ENCODE peak calls at places on chromosomes 6 and 20, in eight cellular contexts. D is mesendoderm; R is activated CD4-positive, alpha-beta T cell treated with anti-CD3 and anti-CD28 coated beads, Interleukin-2, amount 10 ng/mL, durations not matched to agents 7 days and 5 days; F is T-helper 2 cell; M is fibroblast of lung; Y is body of pancreas; K is fibroblast of pulmonary artery; L is HT1080. O is an unnamed sample.

GRCh38 chr6:151276112-151276745 is 36.5 kb downstream of the AKAP12 start:
- DNase-seq in D (no peak), R (no peak), F (no peak), M (peak; percentile 77), Y (no peak), K (peak; percentile 74), L (no peak), O (peak; percentile 43)

GRCh38 chr20:10508468-10509251 is 73.6 kb downstream of the SLX4IP start:
- DNase-seq in D (peak; percentile 71), R (no peak), F (no peak), M (peak; percentile 76), Y (no peak), K (peak; percentile 65), L (no peak), O (peak; percentile 70)

GRCh38 chr6:112501705-112502104 is 154.6 kb downstream of the RFPL4B start:
- DNase-seq in D (peak; percentile 31), R (no peak), F (no peak), M (peak; percentile 89), Y (no peak), K (peak; percentile 68), L (no peak), O (peak; percentile 80)

GRCh38 chr6:125671323-125671722 is 78.1 kb upstream of the HEY2 start:
- DNase-seq in D (no peak), R (no peak), F (no peak), M (no peak), Y (no peak), K (no peak), L (no peak), O (no peak)

GRCh38 chr6:30219244-30219643 is 6.0 kb upstream of the TRIM26 start:
- DNase-seq in D (peak; percentile 58), R (peak; percentile 73), F (peak; percentile 74), M (peak; percentile 56), Y (peak; percentile 83), K (peak; percentile 64), L (peak; percentile 55), O (peak; percentile 44)

GRCh38 chr6:121592955-121593665 is 157.7 kb downstream of the GJA1 start:
- DNase-seq in D (no peak), R (no peak), F (no peak), M (no peak), Y (peak; percentile 6), K (peak; percentile 25), L (no peak), O (peak; percentile 11)

GRCh38 chr6:108117427-108118358 is 43.2 kb upstream of the OSTM1 start:
- DNase-seq in D (peak; percentile 72), R (peak; percentile 21), F (peak; percentile 48), M (peak; percentile 18), Y (peak; percentile 25), K (no peak), L (peak; percentile 45), O (peak; percentile 21)

GRCh38 chr6:74927299-74927698 is 278.6 kb downstream of the COL12A1 start:
- DNase-seq in D (no peak), R (no peak), F (no peak), M (no peak), Y (no peak), K (no peak), L (no peak), O (no peak)

GRCh38 chr6:95095855-95096254 is 481.5 kb upstream of the MANEA start:
- DNase-seq in D (no peak), R (no peak), F (no peak), M (no peak), Y (no peak), K (no peak), L (no peak), O (no peak)

GRCh38 chr20:20820104-20820503 is 107.7 kb upstream of the RALGAPA2 start:
- DNase-seq in D (peak; percentile 81), R (no peak), F (no peak), M (no peak), Y (peak; percentile 46), K (no peak), L (no peak), O (no peak)

GRCh38 chr6:47670851-47671250 is 27.5 kb upstream of the ADGRF4 start:
- DNase-seq in D (peak; percentile 91), R (no peak), F (no peak), M (no peak), Y (no peak), K (no peak), L (no peak), O (no peak)

GRCh38 chr20:17901971-17902370 is 66.6 kb downstream of the SNX5 start:
- DNase-seq in D (no peak), R (no peak), F (no peak), M (no peak), Y (no peak), K (no peak), L (no peak), O (no peak)

GRCh38 chr20:58017970-58018530 is 210.4 kb downstream of the ANKRD60 start:
- DNase-seq in D (no peak), R (no peak), F (peak; percentile 7), M (no peak), Y (no peak), K (no peak), L (no peak), O (no peak)

GRCh38 chr6:33790910-33791309 is 2.0 kb upstream of the LEMD2 start:
- DNase-seq in D (no peak), R (no peak), F (no peak), M (no peak), Y (no peak), K (no peak), L (no peak), O (no peak)

GRCh38 chr6:168746643-168747042 is 305.7 kb downstream of the SMOC2 start:
- DNase-seq in D (no peak), R (no peak), F (no peak), M (no peak), Y (no peak), K (no peak), L (no peak), O (no peak)

GRCh38 chr6:6577736-6578135 is 10.8 kb upstream of the LY86 start:
- DNase-seq in D (no peak), R (no peak), F (no peak), M (no peak), Y (no peak), K (no peak), L (no peak), O (no peak)

O was measured in IMR-90.